ENCODE peak calls at places on chromosomes 6 and 20, in ten cellular contexts. One of them, this sample, is unnamed.
A peak's percentile ranks its signal among the peaks of the same experiment; 100 is the strongest.

GRCh38 chr6:139754898-139755754 is 380.7 kb upstream of the CITED2 start:
- DNase-seq in CD8-positive, alpha-beta T cell: no peak
- DNase-seq in choroid plexus epithelial cell: no peak
- DNase-seq in upper lobe of left lung: no peak
- DNase-seq in heart left ventricle: no peak
- DNase-seq in esophagus squamous epithelium: no peak
- DNase-seq in A549: no peak
- DNase-seq in body of pancreas: no peak
- DNase-seq in cardiac fibroblast: no peak
- DNase-seq in fibroblast of villous mesenchyme: peak; percentile 79
- DNase-seq in this sample: no peak

GRCh38 chr6:109121411-109121810 is 26.1 kb downstream of the CEP57L1 start:
- DNase-seq in CD8-positive, alpha-beta T cell: no peak
- DNase-seq in choroid plexus epithelial cell: peak; percentile 24
- DNase-seq in upper lobe of left lung: no peak
- DNase-seq in heart left ventricle: no peak
- DNase-seq in esophagus squamous epithelium: no peak
- DNase-seq in A549: peak; percentile 2
- DNase-seq in body of pancreas: no peak
- DNase-seq in cardiac fibroblast: peak; percentile 28
- DNase-seq in fibroblast of villous mesenchyme: peak; percentile 14
- DNase-seq in this sample: no peak

GRCh38 chr20:24672886-24673677 is 203.7 kb downstream of the SYNDIG1 start:
- DNase-seq in CD8-positive, alpha-beta T cell: no peak
- DNase-seq in choroid plexus epithelial cell: peak; percentile 98
- DNase-seq in upper lobe of left lung: no peak
- DNase-seq in heart left ventricle: no peak
- DNase-seq in esophagus squamous epithelium: no peak
- DNase-seq in A549: peak; percentile 42
- DNase-seq in body of pancreas: no peak
- DNase-seq in cardiac fibroblast: peak; percentile 92
- DNase-seq in fibroblast of villous mesenchyme: peak; percentile 75
- DNase-seq in this sample: no peak

GRCh38 chr6:157570752-157571151 is 189.8 kb downstream of the ZDHHC14 start:
- DNase-seq in CD8-positive, alpha-beta T cell: no peak
- DNase-seq in choroid plexus epithelial cell: no peak
- DNase-seq in upper lobe of left lung: no peak
- DNase-seq in heart left ventricle: no peak
- DNase-seq in esophagus squamous epithelium: no peak
- DNase-seq in A549: no peak
- DNase-seq in body of pancreas: no peak
- DNase-seq in cardiac fibroblast: no peak
- DNase-seq in fibroblast of villous mesenchyme: no peak
- DNase-seq in this sample: no peak

GRCh38 chr6:39791311-39791710 is 865 bp upstream of the DAAM2 start:
- DNase-seq in CD8-positive, alpha-beta T cell: no peak
- DNase-seq in choroid plexus epithelial cell: no peak
- DNase-seq in upper lobe of left lung: no peak
- DNase-seq in heart left ventricle: no peak
- DNase-seq in esophagus squamous epithelium: no peak
- DNase-seq in A549: no peak
- DNase-seq in body of pancreas: no peak
- DNase-seq in cardiac fibroblast: peak; percentile 41
- DNase-seq in fibroblast of villous mesenchyme: no peak
- DNase-seq in this sample: peak; percentile 57

GRCh38 chr6:169190144-169190584 is 63.5 kb downstream of the THBS2 start:
- DNase-seq in CD8-positive, alpha-beta T cell: no peak
- DNase-seq in choroid plexus epithelial cell: peak; percentile 89
- DNase-seq in upper lobe of left lung: peak; percentile 61
- DNase-seq in heart left ventricle: peak; percentile 79
- DNase-seq in esophagus squamous epithelium: no peak
- DNase-seq in A549: no peak
- DNase-seq in body of pancreas: no peak
- DNase-seq in cardiac fibroblast: peak; percentile 98
- DNase-seq in fibroblast of villous mesenchyme: peak; percentile 92
- DNase-seq in this sample: peak; percentile 47

GRCh38 chr20:36629719-36630340 is 16.2 kb downstream of the SLA2 start:
- DNase-seq in CD8-positive, alpha-beta T cell: peak; percentile 60
- DNase-seq in choroid plexus epithelial cell: peak; percentile 52
- DNase-seq in upper lobe of left lung: no peak
- DNase-seq in heart left ventricle: no peak
- DNase-seq in esophagus squamous epithelium: no peak
- DNase-seq in A549: no peak
- DNase-seq in body of pancreas: no peak
- DNase-seq in cardiac fibroblast: no peak
- DNase-seq in fibroblast of villous mesenchyme: no peak
- DNase-seq in this sample: no peak

GRCh38 chr6:162467679-162468078 is 259.9 kb downstream of the PRKN start:
- DNase-seq in CD8-positive, alpha-beta T cell: no peak
- DNase-seq in choroid plexus epithelial cell: no peak
- DNase-seq in upper lobe of left lung: peak; percentile 46
- DNase-seq in heart left ventricle: peak; percentile 77
- DNase-seq in esophagus squamous epithelium: no peak
- DNase-seq in A549: no peak
- DNase-seq in body of pancreas: no peak
- DNase-seq in cardiac fibroblast: no peak
- DNase-seq in fibroblast of villous mesenchyme: no peak
- DNase-seq in this sample: no peak

GRCh38 chr6:38502423-38502822 is 137.3 kb downstream of the BTBD9 start:
- DNase-seq in CD8-positive, alpha-beta T cell: no peak
- DNase-seq in choroid plexus epithelial cell: no peak
- DNase-seq in upper lobe of left lung: no peak
- DNase-seq in heart left ventricle: no peak
- DNase-seq in esophagus squamous epithelium: no peak
- DNase-seq in A549: no peak
- DNase-seq in body of pancreas: no peak
- DNase-seq in cardiac fibroblast: no peak
- DNase-seq in fibroblast of villous mesenchyme: no peak
- DNase-seq in this sample: no peak

GRCh38 chr20:32982617-32983458 is 21.4 kb downstream of the SUN5 start:
- DNase-seq in CD8-positive, alpha-beta T cell: no peak
- DNase-seq in choroid plexus epithelial cell: no peak
- DNase-seq in upper lobe of left lung: no peak
- DNase-seq in heart left ventricle: peak; percentile 75
- DNase-seq in esophagus squamous epithelium: no peak
- DNase-seq in A549: no peak
- DNase-seq in body of pancreas: peak; percentile 37
- DNase-seq in cardiac fibroblast: no peak
- DNase-seq in fibroblast of villous mesenchyme: no peak
- DNase-seq in this sample: no peak

GRCh38 chr20:49701313-49701731 is 12.4 kb downstream of the B4GALT5 start:
- DNase-seq in CD8-positive, alpha-beta T cell: peak; percentile 32
- DNase-seq in choroid plexus epithelial cell: no peak
- DNase-seq in upper lobe of left lung: no peak
- DNase-seq in heart left ventricle: no peak
- DNase-seq in esophagus squamous epithelium: no peak
- DNase-seq in A549: peak; percentile 86
- DNase-seq in body of pancreas: no peak
- DNase-seq in cardiac fibroblast: peak; percentile 38
- DNase-seq in fibroblast of villous mesenchyme: no peak
- DNase-seq in this sample: no peak

GRCh38 chr20:63692436-63693078 is 3.9 kb upstream of the TNFRSF6B start:
- DNase-seq in CD8-positive, alpha-beta T cell: no peak
- DNase-seq in choroid plexus epithelial cell: no peak
- DNase-seq in upper lobe of left lung: peak; percentile 83
- DNase-seq in heart left ventricle: no peak
- DNase-seq in esophagus squamous epithelium: no peak
- DNase-seq in A549: peak; percentile 76
- DNase-seq in body of pancreas: no peak
- DNase-seq in cardiac fibroblast: no peak
- DNase-seq in fibroblast of villous mesenchyme: no peak
- DNase-seq in this sample: no peak

GRCh38 chr6:124999105-124999764 is 37.0 kb downstream of the RNF217 start:
- DNase-seq in CD8-positive, alpha-beta T cell: no peak
- DNase-seq in choroid plexus epithelial cell: no peak
- DNase-seq in upper lobe of left lung: no peak
- DNase-seq in heart left ventricle: no peak
- DNase-seq in esophagus squamous epithelium: no peak
- DNase-seq in A549: no peak
- DNase-seq in body of pancreas: peak; percentile 29
- DNase-seq in cardiac fibroblast: no peak
- DNase-seq in fibroblast of villous mesenchyme: no peak
- DNase-seq in this sample: no peak

GRCh38 chr6:108610270-108610839 is 49.6 kb downstream of the FOXO3 start:
- DNase-seq in CD8-positive, alpha-beta T cell: no peak
- DNase-seq in choroid plexus epithelial cell: no peak
- DNase-seq in upper lobe of left lung: no peak
- DNase-seq in heart left ventricle: no peak
- DNase-seq in esophagus squamous epithelium: no peak
- DNase-seq in A549: no peak
- DNase-seq in body of pancreas: no peak
- DNase-seq in cardiac fibroblast: no peak
- DNase-seq in fibroblast of villous mesenchyme: no peak
- DNase-seq in this sample: no peak

GRCh38 chr20:17576215-17576614 is 6.3 kb downstream of the DSTN start:
- DNase-seq in CD8-positive, alpha-beta T cell: no peak
- DNase-seq in choroid plexus epithelial cell: no peak
- DNase-seq in upper lobe of left lung: no peak
- DNase-seq in heart left ventricle: no peak
- DNase-seq in esophagus squamous epithelium: no peak
- DNase-seq in A549: no peak
- DNase-seq in body of pancreas: no peak
- DNase-seq in cardiac fibroblast: no peak
- DNase-seq in fibroblast of villous mesenchyme: no peak
- DNase-seq in this sample: no peak

DNA sequence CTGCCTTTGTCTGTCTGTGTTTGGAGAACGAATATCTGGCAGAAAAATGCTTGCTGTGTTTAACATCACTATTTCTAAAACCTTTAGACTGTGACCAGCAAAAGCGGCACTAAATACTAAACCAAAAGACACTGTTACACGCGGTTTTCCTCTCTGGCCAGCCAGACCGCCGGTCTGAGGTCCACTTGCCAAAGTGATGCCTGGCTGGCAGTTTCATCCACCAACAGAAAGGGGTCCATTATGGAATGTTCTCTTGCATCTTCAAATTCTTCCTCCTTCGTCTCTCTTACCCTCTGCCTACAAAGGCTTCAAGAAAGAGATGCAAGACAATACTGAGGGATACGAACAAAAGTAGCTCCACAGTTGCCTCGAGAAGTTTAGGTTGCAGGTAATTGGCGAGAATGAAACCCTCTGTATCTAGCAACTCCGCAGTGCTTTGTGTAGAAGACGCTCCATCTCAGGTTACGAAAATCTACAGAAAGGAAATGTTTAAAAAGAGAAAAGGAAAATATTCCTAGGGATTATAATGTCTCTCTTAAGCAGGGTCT is 176.6 kb downstream of the TRIM27 start:
- DNase-seq in CD8-positive, alpha-beta T cell: no peak
- DNase-seq in choroid plexus epithelial cell: no peak
- DNase-seq in upper lobe of left lung: no peak
- DNase-seq in heart left ventricle: no peak
- DNase-seq in esophagus squamous epithelium: no peak
- DNase-seq in A549: no peak
- DNase-seq in body of pancreas: no peak
- DNase-seq in cardiac fibroblast: no peak
- DNase-seq in fibroblast of villous mesenchyme: no peak
- DNase-seq in this sample: no peak
- H3K4me3 ChIP-seq in CD8-positive, alpha-beta T cell: no peak overlapping the region
- H3K4me3 ChIP-seq in choroid plexus epithelial cell: peak overlapping the region; percentile 28
- H3K4me3 ChIP-seq in upper lobe of left lung: no peak overlapping the region
- H3K4me3 ChIP-seq in heart left ventricle: no peak overlapping the region
- H3K4me3 ChIP-seq in esophagus squamous epithelium: no peak overlapping the region
- H3K4me3 ChIP-seq in A549: peak overlapping the region; percentile 52
- H3K4me3 ChIP-seq in body of pancreas: no peak overlapping the region
- H3K4me3 ChIP-seq in cardiac fibroblast: peak overlapping the region; percentile 36
- H3K4me3 ChIP-seq in fibroblast of villous mesenchyme: peak overlapping the region; percentile 24
- H3K4me3 ChIP-seq in this sample: peak overlapping the region; percentile 30

GRCh38 chr6:160742090-160742489 is 40.0 kb downstream of the PLG start:
- DNase-seq in CD8-positive, alpha-beta T cell: no peak
- DNase-seq in choroid plexus epithelial cell: no peak
- DNase-seq in upper lobe of left lung: no peak
- DNase-seq in heart left ventricle: no peak
- DNase-seq in esophagus squamous epithelium: no peak
- DNase-seq in A549: no peak
- DNase-seq in body of pancreas: no peak
- DNase-seq in cardiac fibroblast: no peak
- DNase-seq in fibroblast of villous mesenchyme: no peak
- DNase-seq in this sample: no peak

GRCh38 chr6:160735523-160735922 is 33.5 kb downstream of the PLG start:
- DNase-seq in CD8-positive, alpha-beta T cell: no peak
- DNase-seq in choroid plexus epithelial cell: no peak
- DNase-seq in upper lobe of left lung: no peak
- DNase-seq in heart left ventricle: no peak
- DNase-seq in esophagus squamous epithelium: no peak
- DNase-seq in A549: no peak
- DNase-seq in body of pancreas: no peak
- DNase-seq in cardiac fibroblast: no peak
- DNase-seq in fibroblast of villous mesenchyme: no peak
- DNase-seq in this sample: no peak

GRCh38 chr6:160739955-160740354 is 37.9 kb downstream of the PLG start:
- DNase-seq in CD8-positive, alpha-beta T cell: no peak
- DNase-seq in choroid plexus epithelial cell: no peak
- DNase-seq in upper lobe of left lung: peak; percentile 32
- DNase-seq in heart left ventricle: no peak
- DNase-seq in esophagus squamous epithelium: no peak
- DNase-seq in A549: no peak
- DNase-seq in body of pancreas: no peak
- DNase-seq in cardiac fibroblast: no peak
- DNase-seq in fibroblast of villous mesenchyme: no peak
- DNase-seq in this sample: no peak

GRCh38 chr6:160734627-160735026 is 32.6 kb downstream of the PLG start:
- DNase-seq in CD8-positive, alpha-beta T cell: no peak
- DNase-seq in choroid plexus epithelial cell: no peak
- DNase-seq in upper lobe of left lung: no peak
- DNase-seq in heart left ventricle: no peak
- DNase-seq in esophagus squamous epithelium: no peak
- DNase-seq in A549: no peak
- DNase-seq in body of pancreas: no peak
- DNase-seq in cardiac fibroblast: no peak
- DNase-seq in fibroblast of villous mesenchyme: no peak
- DNase-seq in this sample: no peak

GRCh38 chr6:160737934-160738333 is 35.9 kb downstream of the PLG start:
- DNase-seq in CD8-positive, alpha-beta T cell: no peak
- DNase-seq in choroid plexus epithelial cell: no peak
- DNase-seq in upper lobe of left lung: no peak
- DNase-seq in heart left ventricle: no peak
- DNase-seq in esophagus squamous epithelium: no peak
- DNase-seq in A549: no peak
- DNase-seq in body of pancreas: no peak
- DNase-seq in cardiac fibroblast: no peak
- DNase-seq in fibroblast of villous mesenchyme: no peak
- DNase-seq in this sample: no peak
- H3K4me3 ChIP-seq in CD8-positive, alpha-beta T cell: no peak overlapping the region
- H3K4me3 ChIP-seq in choroid plexus epithelial cell: no peak overlapping the region
- H3K4me3 ChIP-seq in upper lobe of left lung: no peak overlapping the region
- H3K4me3 ChIP-seq in heart left ventricle: no peak overlapping the region
- H3K4me3 ChIP-seq in esophagus squamous epithelium: no peak overlapping the region
- H3K4me3 ChIP-seq in A549: no peak overlapping the region
- H3K4me3 ChIP-seq in body of pancreas: no peak overlapping the region
- H3K4me3 ChIP-seq in cardiac fibroblast: no peak overlapping the region
- H3K4me3 ChIP-seq in fibroblast of villous mesenchyme: no peak overlapping the region
- H3K4me3 ChIP-seq in this sample: no peak overlapping the region

GRCh38 chr6:150182460-150183078 is 39.7 kb downstream of the PPP1R14C start:
- DNase-seq in CD8-positive, alpha-beta T cell: no peak
- DNase-seq in choroid plexus epithelial cell: no peak
- DNase-seq in upper lobe of left lung: no peak
- DNase-seq in heart left ventricle: no peak
- DNase-seq in esophagus squamous epithelium: no peak
- DNase-seq in A549: no peak
- DNase-seq in body of pancreas: no peak
- DNase-seq in cardiac fibroblast: no peak
- DNase-seq in fibroblast of villous mesenchyme: no peak
- DNase-seq in this sample: no peak
- H3K4me3 ChIP-seq in CD8-positive, alpha-beta T cell: no peak overlapping the region
- H3K4me3 ChIP-seq in choroid plexus epithelial cell: no peak overlapping the region
- H3K4me3 ChIP-seq in upper lobe of left lung: no peak overlapping the region
- H3K4me3 ChIP-seq in heart left ventricle: no peak overlapping the region
- H3K4me3 ChIP-seq in esophagus squamous epithelium: no peak overlapping the region
- H3K4me3 ChIP-seq in A549: no peak overlapping the region
- H3K4me3 ChIP-seq in body of pancreas: no peak overlapping the region
- H3K4me3 ChIP-seq in cardiac fibroblast: no peak overlapping the region
- H3K4me3 ChIP-seq in fibroblast of villous mesenchyme: no peak overlapping the region
- H3K4me3 ChIP-seq in this sample: no peak overlapping the region

GRCh38 chr6:99424022-99424421 is 1.1 kb downstream of the PNISR start:
- DNase-seq in CD8-positive, alpha-beta T cell: no peak
- DNase-seq in choroid plexus epithelial cell: no peak
- DNase-seq in upper lobe of left lung: no peak
- DNase-seq in heart left ventricle: no peak
- DNase-seq in esophagus squamous epithelium: no peak
- DNase-seq in A549: no peak
- DNase-seq in body of pancreas: no peak
- DNase-seq in cardiac fibroblast: no peak
- DNase-seq in fibroblast of villous mesenchyme: no peak
- DNase-seq in this sample: no peak
- H3K4me3 ChIP-seq in CD8-positive, alpha-beta T cell: peak overlapping the region; percentile 97
- H3K4me3 ChIP-seq in choroid plexus epithelial cell: peak overlapping the region; percentile 92
- H3K4me3 ChIP-seq in upper lobe of left lung: peak overlapping the region; percentile 15
- H3K4me3 ChIP-seq in heart left ventricle: peak overlapping the region; percentile 90
- H3K4me3 ChIP-seq in esophagus squamous epithelium: peak overlapping the region; percentile 89
- H3K4me3 ChIP-seq in A549: peak overlapping the region; percentile 99
- H3K4me3 ChIP-seq in body of pancreas: peak overlapping the region; percentile 69
- H3K4me3 ChIP-seq in cardiac fibroblast: peak overlapping the region; percentile 94
- H3K4me3 ChIP-seq in fibroblast of villous mesenchyme: peak overlapping the region; percentile 99
- H3K4me3 ChIP-seq in this sample: peak overlapping the region; percentile 67

This sample was measured in H7.